ENCODE peak calls at places on chromosomes 16 and 17, in eight cellular contexts. Q is astrocyte of the spinal cord; V is T-helper 9 cell; Z is kidney glomerular epithelial cell; K is stimulated activated CD4-positive, alpha-beta T cell treated with anti-CD3 and anti-CD28 coated beads, Interleukin-15, amount 100 ng/mL, for 1 hour; N is RWPE1; J is A549; T is tibial artery. M is an unnamed sample.
A peak's percentile ranks its signal among the peaks of the same experiment; 100 is the strongest.

GRCh38 chr17:47254403-47254943 is 846 bp downstream of the ITGB3 start:
- DNase-seq in Q (no peak), N (no peak), K (no peak), T (no peak), Z (no peak), J (no peak), V (no peak), M (no peak)

GRCh38 chr16:8865145-8865882 is 3.5 kb downstream of the CARHSP1 start:
- DNase-seq in T (no peak), J (no peak), Q (no peak), Z (no peak), V (no peak), K (no peak), N (no peak), M (no peak)

GRCh38 chr16:83068686-83069085 is 441.9 kb downstream of the CDH13 start:
- DNase-seq in N (no peak), T (no peak), K (no peak), Q (peak; percentile 54), Z (peak; percentile 7), J (no peak), V (no peak), M (no peak)

GRCh38 chr17:34979153-34979552 is 1.2 kb upstream of the LIG3 start:
- DNase-seq in N (no peak), K (no peak), T (no peak), V (no peak), J (no peak), Q (no peak), Z (no peak), M (no peak)

GRCh38 chr17:71392715-71393567 is 727.9 kb upstream of the SOX9 start:
- DNase-seq in V (no peak), Q (peak; percentile 57), N (peak; percentile 13), Z (no peak), J (no peak), T (no peak), K (no peak), M (no peak)

GRCh38 chr17:40027614-40028012 is 12.4 kb downstream of the CSF3 start:
- DNase-seq in K (no peak), J (no peak), T (no peak), N (no peak), Q (no peak), Z (no peak), V (no peak), M (no peak)

GRCh38 chr16:24568392-24568791 is 29.0 kb downstream of the RBBP6 start:
- DNase-seq in T (no peak), V (no peak), Q (peak; percentile 40), N (no peak), J (peak; percentile 53), K (no peak), Z (no peak), M (no peak)

GRCh38 chr17:73998246-73999220 is 204.9 kb upstream of the RPL38 start:
- DNase-seq in J (peak; percentile 49), Q (no peak), N (peak; percentile 80), T (no peak), Z (peak; percentile 4), V (peak; percentile 49), K (peak; percentile 47), M (peak; percentile 79)

GRCh38 chr16:64412578-64413280 is 709.1 kb downstream of the CDH11 start:
- DNase-seq in T (no peak), Q (peak; percentile 77), N (no peak), V (no peak), Z (peak; percentile 24), K (no peak), J (no peak), M (no peak)

GRCh38 chr17:65218261-65218660 is 81.1 kb downstream of the RGS9 start:
- DNase-seq in V (no peak), K (no peak), T (no peak), Q (no peak), Z (no peak), N (no peak), J (no peak), M (no peak)

GRCh38 chr16:13453325-13453724 is 466.6 kb upstream of the ERCC4 start:
- DNase-seq in K (no peak), V (no peak), J (no peak), Q (peak; percentile 7), T (no peak), N (peak; percentile 15), Z (peak; percentile 55), M (no peak)

GRCh38 chr17:78359216-78359935 is 501 bp downstream of the SOCS3 start:
- DNase-seq in Q (peak; percentile 68), K (no peak), T (peak; percentile 75), V (no peak), N (no peak), Z (no peak), J (peak; percentile 64), M (peak; percentile 57)

GRCh38 chr16:74034862-74035261 is 261.8 kb upstream of the PSMD7 start:
- DNase-seq in K (no peak), J (peak; percentile 19), T (no peak), N (peak; percentile 16), Z (no peak), Q (peak; percentile 9), V (no peak), M (peak; percentile 25)

GRCh38 chr17:66633322-66633965 is 201.5 kb upstream of the CACNG5 start:
- DNase-seq in J (no peak), K (no peak), T (no peak), V (no peak), Z (no peak), Q (peak; percentile 69), N (no peak), M (no peak)

GRCh38 chr17:1783834-1784611 is 22.2 kb downstream of the SERPINF1 start:
- DNase-seq in Z (peak; percentile 61), K (no peak), Q (peak; percentile 91), N (peak; percentile 61), J (peak; percentile 68), T (peak; percentile 96), V (no peak), M (peak; percentile 52)